ENCODE peak calls at places on chromosomes 2 and 18, in ten cellular contexts. Z, M, U, Q, F, A, K, Y, J and W are unnamed samples.

GRCh38 chr2:161839931-161840330 is 215.7 kb downstream of the SLC4A10 start:
- DNase-seq in Z (no peak), M (no peak), U (no peak), Q (no peak), F (no peak), A (no peak), K (no peak), Y (no peak), J (no peak), W (no peak)

GRCh38 chr2:207801259-207801658 is 31.6 kb upstream of the FZD5 start:
- DNase-seq in Z (no peak), M (no peak), U (no peak), Q (no peak), F (no peak), A (no peak), K (no peak), Y (no peak), J (no peak), W (no peak)

GRCh38 chr2:19378939-19379338 is 20.5 kb upstream of the OSR1 start:
- DNase-seq in Z (no peak), M (no peak), U (no peak), Q (no peak), F (no peak), A (no peak), K (no peak), Y (no peak), J (peak; percentile 9), W (no peak)

GRCh38 chr2:44822174-44822573 is 119.3 kb upstream of the SIX3 start:
- DNase-seq in Z (no peak), M (no peak), U (no peak), Q (no peak), F (no peak), A (no peak), K (no peak), Y (no peak), J (no peak), W (no peak)

GRCh38 chr2:138455691-138456090 is 45.9 kb upstream of the SPOPL start:
- DNase-seq in Z (no peak), M (no peak), U (no peak), Q (no peak), F (no peak), A (no peak), K (no peak), Y (no peak), J (no peak), W (no peak)

GRCh38 chr2:180604077-180604476 is 376.3 kb upstream of the UBE2E3 start:
- DNase-seq in Z (no peak), M (no peak), U (no peak), Q (no peak), F (no peak), A (peak; percentile 32), K (peak; percentile 23), Y (no peak), J (peak; percentile 31), W (no peak)

GRCh38 chr2:84435331-84436081 is 23.6 kb downstream of the SUCLG1 start:
- DNase-seq in Z (no peak), M (no peak), U (no peak), Q (no peak), F (no peak), A (peak; percentile 48), K (no peak), Y (no peak), J (peak; percentile 70), W (peak; percentile 31)

GRCh38 chr2:158325031-158325781 is 131.3 kb downstream of the CCDC148 start:
- DNase-seq in Z (no peak), M (no peak), U (no peak), Q (peak; percentile 31), F (no peak), A (peak; percentile 34), K (no peak), Y (no peak), J (peak; percentile 63), W (peak; percentile 2)

GRCh38 chr2:134466141-134466540 is 212.3 kb downstream of the MGAT5 start:
- DNase-seq in Z (peak; percentile 52), M (peak; percentile 32), U (no peak), Q (no peak), F (no peak), A (peak; percentile 17), K (peak; percentile 19), Y (peak; percentile 5), J (no peak), W (no peak)

GRCh38 chr2:12257476-12257875 is 459.3 kb upstream of the TRIB2 start:
- DNase-seq in Z (no peak), M (no peak), U (no peak), Q (no peak), F (no peak), A (no peak), K (no peak), Y (no peak), J (no peak), W (peak; percentile 63)

GRCh38 chr18:48340502-48340901 is 68.7 kb downstream of the ZBTB7C start:
- DNase-seq in Z (peak; percentile 29), M (no peak), U (no peak), Q (no peak), F (no peak), A (no peak), K (no peak), Y (no peak), J (no peak), W (no peak)

GRCh38 chr2:54067851-54068375 is 47.5 kb upstream of the ACYP2 start:
- DNase-seq in Z (no peak), M (no peak), U (no peak), Q (no peak), F (no peak), A (peak; percentile 39), K (no peak), Y (no peak), J (peak; percentile 31), W (no peak)

GRCh38 chr2:162968306-162968705 is 129.7 kb upstream of the KCNH7 start:
- DNase-seq in Z (no peak), M (no peak), U (no peak), Q (no peak), F (no peak), A (no peak), K (no peak), Y (no peak), J (no peak), W (no peak)

GRCh38 chr18:22322251-22322691 is 95.4 kb downstream of the CTAGE1 start:
- DNase-seq in Z (no peak), M (no peak), U (no peak), Q (no peak), F (no peak), A (peak; percentile 68), K (no peak), Y (no peak), J (no peak), W (no peak)

GRCh38 chr18:22640281-22640842 is 222.6 kb upstream of the CTAGE1 start:
- DNase-seq in Z (no peak), M (no peak), U (no peak), Q (no peak), F (no peak), A (no peak), K (no peak), Y (no peak), J (no peak), W (peak; percentile 33)

GRCh38 chr18:33201509-33201926 is 239.0 kb downstream of the CCDC178 start:
- DNase-seq in Z (no peak), M (no peak), U (no peak), Q (peak; percentile 10), F (no peak), A (peak; percentile 35), K (no peak), Y (no peak), J (no peak), W (no peak)